ENCODE peak calls at places on chromosomes 12 and 14, in eight cellular contexts. One of them, this sample, is unnamed.
A peak's percentile ranks its signal among the peaks of the same experiment; 100 is the strongest.

GRCh38 chr14:90398315-90398811 is 1.5 kb downstream of the CALM1 start:
- DNase-seq in neural crest cell: peak; percentile 37
- DNase-seq in nephron progenitor cell: no peak
- DNase-seq in GM10248: peak; percentile 26
- DNase-seq in fibroblast of villous mesenchyme: peak; percentile 43
- DNase-seq in progenitor cell of endocrine pancreas: peak; percentile 26
- DNase-seq in HFF-Myc: no peak
- DNase-seq in choroid plexus epithelial cell: peak; percentile 42
- DNase-seq in this sample: peak; percentile 53

GRCh38 chr12:91622981-91623380 is 440.4 kb upstream of the DCN start:
- DNase-seq in choroid plexus epithelial cell: no peak
- DNase-seq in GM10248: no peak
- DNase-seq in neural crest cell: no peak
- DNase-seq in fibroblast of villous mesenchyme: no peak
- DNase-seq in progenitor cell of endocrine pancreas: no peak
- DNase-seq in nephron progenitor cell: no peak
- DNase-seq in HFF-Myc: no peak
- DNase-seq in this sample: no peak

GRCh38 chr14:89767861-89768268 is 186.7 kb downstream of the EFCAB11 start:
- DNase-seq in progenitor cell of endocrine pancreas: no peak
- DNase-seq in GM10248: peak; percentile 53
- DNase-seq in nephron progenitor cell: peak; percentile 12
- DNase-seq in HFF-Myc: peak; percentile 15
- DNase-seq in choroid plexus epithelial cell: peak; percentile 83
- DNase-seq in neural crest cell: peak; percentile 23
- DNase-seq in fibroblast of villous mesenchyme: peak; percentile 62
- DNase-seq in this sample: peak; percentile 50

GRCh38 chr14:33928895-33929294 is 22.0 kb downstream of the EGLN3 start:
- DNase-seq in choroid plexus epithelial cell: no peak
- DNase-seq in nephron progenitor cell: no peak
- DNase-seq in fibroblast of villous mesenchyme: no peak
- DNase-seq in neural crest cell: no peak
- DNase-seq in GM10248: no peak
- DNase-seq in progenitor cell of endocrine pancreas: no peak
- DNase-seq in HFF-Myc: no peak
- DNase-seq in this sample: no peak

GRCh38 chr14:100096656-100097055 is 31.4 kb downstream of the EVL start:
- DNase-seq in fibroblast of villous mesenchyme: peak; percentile 75
- DNase-seq in progenitor cell of endocrine pancreas: no peak
- DNase-seq in choroid plexus epithelial cell: peak; percentile 94
- DNase-seq in neural crest cell: no peak
- DNase-seq in HFF-Myc: no peak
- DNase-seq in nephron progenitor cell: no peak
- DNase-seq in GM10248: no peak
- DNase-seq in this sample: no peak

GRCh38 chr14:61841145-61841544 is 78.9 kb downstream of the SNAPC1 start:
- DNase-seq in fibroblast of villous mesenchyme: peak; percentile 14
- DNase-seq in neural crest cell: no peak
- DNase-seq in nephron progenitor cell: no peak
- DNase-seq in GM10248: no peak
- DNase-seq in choroid plexus epithelial cell: peak; percentile 46
- DNase-seq in HFF-Myc: peak; percentile 1
- DNase-seq in progenitor cell of endocrine pancreas: no peak
- DNase-seq in this sample: no peak

GRCh38 chr12:34394211-34395055 is 372.1 kb downstream of the ALG10 start:
- DNase-seq in nephron progenitor cell: no peak
- DNase-seq in fibroblast of villous mesenchyme: no peak
- DNase-seq in choroid plexus epithelial cell: no peak
- DNase-seq in progenitor cell of endocrine pancreas: peak; percentile 8
- DNase-seq in GM10248: peak; percentile 5
- DNase-seq in HFF-Myc: no peak
- DNase-seq in neural crest cell: no peak
- DNase-seq in this sample: no peak

GRCh38 chr14:96206461-96206860 is 1.8 kb downstream of the BDKRB2 start:
- DNase-seq in fibroblast of villous mesenchyme: no peak
- DNase-seq in nephron progenitor cell: no peak
- DNase-seq in choroid plexus epithelial cell: no peak
- DNase-seq in neural crest cell: no peak
- DNase-seq in HFF-Myc: no peak
- DNase-seq in GM10248: no peak
- DNase-seq in progenitor cell of endocrine pancreas: no peak
- DNase-seq in this sample: no peak

GRCh38 chr14:76022991-76023390 is 37.4 kb downstream of the IFT43 start:
- DNase-seq in progenitor cell of endocrine pancreas: no peak
- DNase-seq in nephron progenitor cell: no peak
- DNase-seq in HFF-Myc: no peak
- DNase-seq in choroid plexus epithelial cell: no peak
- DNase-seq in GM10248: no peak
- DNase-seq in neural crest cell: no peak
- DNase-seq in fibroblast of villous mesenchyme: no peak
- DNase-seq in this sample: no peak

GRCh38 chr12:109255377-109255776 is 53.7 kb downstream of the FOXN4 start:
- DNase-seq in fibroblast of villous mesenchyme: peak; percentile 16
- DNase-seq in progenitor cell of endocrine pancreas: no peak
- DNase-seq in nephron progenitor cell: no peak
- DNase-seq in neural crest cell: no peak
- DNase-seq in choroid plexus epithelial cell: peak; percentile 65
- DNase-seq in HFF-Myc: no peak
- DNase-seq in GM10248: no peak
- DNase-seq in this sample: no peak

GRCh38 chr12:9710584-9711375 is 22.1 kb downstream of the CLECL1 start:
- DNase-seq in HFF-Myc: no peak
- DNase-seq in neural crest cell: no peak
- DNase-seq in choroid plexus epithelial cell: no peak
- DNase-seq in progenitor cell of endocrine pancreas: no peak
- DNase-seq in nephron progenitor cell: no peak
- DNase-seq in GM10248: no peak
- DNase-seq in fibroblast of villous mesenchyme: no peak
- DNase-seq in this sample: no peak

GRCh38 chr12:89261982-89262381 is 90.3 kb downstream of the DUSP6 start:
- DNase-seq in HFF-Myc: no peak
- DNase-seq in progenitor cell of endocrine pancreas: no peak
- DNase-seq in fibroblast of villous mesenchyme: peak; percentile 38
- DNase-seq in neural crest cell: no peak
- DNase-seq in choroid plexus epithelial cell: no peak
- DNase-seq in nephron progenitor cell: no peak
- DNase-seq in GM10248: no peak
- DNase-seq in this sample: no peak

GRCh38 chr14:62947291-62947690 is 98.0 kb downstream of the KCNH5 start:
- DNase-seq in choroid plexus epithelial cell: no peak
- DNase-seq in HFF-Myc: no peak
- DNase-seq in nephron progenitor cell: no peak
- DNase-seq in GM10248: no peak
- DNase-seq in progenitor cell of endocrine pancreas: no peak
- DNase-seq in fibroblast of villous mesenchyme: no peak
- DNase-seq in neural crest cell: no peak
- DNase-seq in this sample: no peak

GRCh38 chr12:117092511-117092780 is 6.8 kb downstream of the TESC start:
- DNase-seq in nephron progenitor cell: no peak
- DNase-seq in fibroblast of villous mesenchyme: no peak
- DNase-seq in neural crest cell: no peak
- DNase-seq in HFF-Myc: no peak
- DNase-seq in choroid plexus epithelial cell: no peak
- DNase-seq in GM10248: no peak
- DNase-seq in progenitor cell of endocrine pancreas: no peak
- DNase-seq in this sample: no peak

GRCh38 chr12:120229583-120230325 is 28.8 kb upstream of the RPLP0 start:
- DNase-seq in fibroblast of villous mesenchyme: peak; percentile 84
- DNase-seq in neural crest cell: no peak
- DNase-seq in progenitor cell of endocrine pancreas: no peak
- DNase-seq in GM10248: no peak
- DNase-seq in HFF-Myc: no peak
- DNase-seq in choroid plexus epithelial cell: peak; percentile 59
- DNase-seq in nephron progenitor cell: no peak
- DNase-seq in this sample: no peak

GRCh38 chr12:94704452-94704871 is 54.1 kb upstream of the TMCC3 start:
- DNase-seq in choroid plexus epithelial cell: peak; percentile 94
- DNase-seq in GM10248: no peak
- DNase-seq in HFF-Myc: peak; percentile 31
- DNase-seq in neural crest cell: no peak
- DNase-seq in fibroblast of villous mesenchyme: peak; percentile 93
- DNase-seq in progenitor cell of endocrine pancreas: no peak
- DNase-seq in nephron progenitor cell: no peak
- DNase-seq in this sample: no peak

GRCh38 chr12:111201036-111201435 is 167.9 kb downstream of the PHETA1 start:
- DNase-seq in neural crest cell: no peak
- DNase-seq in choroid plexus epithelial cell: no peak
- DNase-seq in HFF-Myc: no peak
- DNase-seq in progenitor cell of endocrine pancreas: no peak
- DNase-seq in nephron progenitor cell: peak; percentile 19
- DNase-seq in fibroblast of villous mesenchyme: no peak
- DNase-seq in GM10248: no peak
- DNase-seq in this sample: no peak

GRCh38 chr12:67638694-67639093 is 9.9 kb upstream of the DYRK2 start:
- DNase-seq in GM10248: no peak
- DNase-seq in progenitor cell of endocrine pancreas: no peak
- DNase-seq in neural crest cell: no peak
- DNase-seq in choroid plexus epithelial cell: no peak
- DNase-seq in nephron progenitor cell: no peak
- DNase-seq in fibroblast of villous mesenchyme: no peak
- DNase-seq in HFF-Myc: no peak
- DNase-seq in this sample: no peak
- TF ChIP-seq CTCF in GM10248: no peak
- TF ChIP-seq CTCF in progenitor cell of endocrine pancreas: no peak
- TF ChIP-seq CTCF in neural crest cell: no peak
- TF ChIP-seq CTCF in choroid plexus epithelial cell: no peak
- TF ChIP-seq CTCF in nephron progenitor cell: no peak
- TF ChIP-seq CTCF in fibroblast of villous mesenchyme: no peak
- TF ChIP-seq CTCF in HFF-Myc: no peak
- TF ChIP-seq CTCF in this sample: no peak

DNA sequence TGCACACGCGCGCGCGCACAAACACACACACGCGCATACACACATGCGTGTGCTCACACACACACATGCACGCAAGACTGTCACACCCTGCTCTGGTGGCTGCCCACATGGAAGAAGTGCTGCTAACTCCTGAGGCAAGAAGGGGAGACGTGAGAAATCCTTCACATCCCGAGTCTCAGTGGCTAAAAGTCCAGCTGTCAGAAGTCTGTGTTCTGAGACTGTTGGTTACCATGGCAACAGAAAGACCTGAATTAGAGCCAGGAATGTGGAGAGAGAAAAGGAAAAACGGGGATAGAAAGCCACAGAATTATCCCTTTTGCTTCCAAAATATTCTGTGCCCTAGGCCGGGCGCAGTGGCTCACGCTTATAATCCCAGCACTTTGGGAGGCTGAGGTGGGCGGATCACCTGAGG is 71.2 kb downstream of the PPFIBP1 start:
- DNase-seq in HFF-Myc: peak; percentile 66
- DNase-seq in GM10248: no peak
- DNase-seq in nephron progenitor cell: peak; percentile 9
- DNase-seq in progenitor cell of endocrine pancreas: no peak
- DNase-seq in fibroblast of villous mesenchyme: peak; percentile 87
- DNase-seq in neural crest cell: no peak
- DNase-seq in choroid plexus epithelial cell: peak; percentile 95
- DNase-seq in this sample: no peak
- TF ChIP-seq CTCF in HFF-Myc: no peak
- TF ChIP-seq CTCF in GM10248: no peak
- TF ChIP-seq CTCF in nephron progenitor cell: no peak
- TF ChIP-seq CTCF in progenitor cell of endocrine pancreas: no peak
- TF ChIP-seq CTCF in fibroblast of villous mesenchyme: no peak
- TF ChIP-seq CTCF in neural crest cell: no peak
- TF ChIP-seq CTCF in choroid plexus epithelial cell: no peak
- TF ChIP-seq CTCF in this sample: no peak

GRCh38 chr12:113306382-113306781 is 28.5 kb downstream of the SLC8B1 start:
- DNase-seq in fibroblast of villous mesenchyme: no peak
- DNase-seq in neural crest cell: no peak
- DNase-seq in HFF-Myc: no peak
- DNase-seq in GM10248: no peak
- DNase-seq in progenitor cell of endocrine pancreas: no peak
- DNase-seq in choroid plexus epithelial cell: no peak
- DNase-seq in nephron progenitor cell: no peak
- DNase-seq in this sample: no peak

GRCh38 chr12:113305281-113305856 is 29.5 kb downstream of the SLC8B1 start:
- DNase-seq in fibroblast of villous mesenchyme: no peak
- DNase-seq in choroid plexus epithelial cell: no peak
- DNase-seq in HFF-Myc: no peak
- DNase-seq in progenitor cell of endocrine pancreas: no peak
- DNase-seq in nephron progenitor cell: no peak
- DNase-seq in GM10248: no peak
- DNase-seq in neural crest cell: no peak
- DNase-seq in this sample: no peak

GRCh38 chr12:113315358-113315757 is 19.6 kb downstream of the SLC8B1 start:
- DNase-seq in progenitor cell of endocrine pancreas: no peak
- DNase-seq in GM10248: no peak
- DNase-seq in fibroblast of villous mesenchyme: no peak
- DNase-seq in nephron progenitor cell: no peak
- DNase-seq in neural crest cell: no peak
- DNase-seq in HFF-Myc: no peak
- DNase-seq in choroid plexus epithelial cell: no peak
- DNase-seq in this sample: no peak

GRCh38 chr12:113314121-113314529 is 20.8 kb downstream of the SLC8B1 start:
- DNase-seq in neural crest cell: no peak
- DNase-seq in GM10248: no peak
- DNase-seq in nephron progenitor cell: no peak
- DNase-seq in progenitor cell of endocrine pancreas: no peak
- DNase-seq in choroid plexus epithelial cell: no peak
- DNase-seq in fibroblast of villous mesenchyme: no peak
- DNase-seq in HFF-Myc: no peak
- DNase-seq in this sample: no peak

DNA sequence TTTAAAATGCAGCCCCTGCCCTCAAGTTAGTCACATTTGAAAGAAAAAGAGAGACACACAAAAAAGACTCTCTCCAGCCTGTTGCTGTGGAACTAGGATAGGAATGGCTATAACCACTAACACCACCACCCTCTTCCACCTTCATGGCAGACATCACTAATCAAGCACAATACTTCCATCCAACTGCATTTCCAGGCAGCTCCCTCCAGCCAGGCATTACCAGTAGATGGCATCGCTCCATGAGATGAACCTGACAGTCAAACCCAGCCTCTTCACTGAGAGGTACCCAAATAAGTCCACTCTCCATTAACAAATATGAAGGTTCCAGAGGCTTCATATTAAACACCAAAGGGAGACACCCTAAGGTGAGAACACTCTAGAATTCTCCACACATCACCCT is 24.4 kb downstream of the SLC8B1 start:
- DNase-seq in choroid plexus epithelial cell: peak; percentile 42
- DNase-seq in fibroblast of villous mesenchyme: no peak
- DNase-seq in GM10248: no peak
- DNase-seq in HFF-Myc: no peak
- DNase-seq in nephron progenitor cell: no peak
- DNase-seq in neural crest cell: no peak
- DNase-seq in progenitor cell of endocrine pancreas: no peak
- DNase-seq in this sample: no peak
- TF ChIP-seq CTCF in choroid plexus epithelial cell: peak; percentile 25
- TF ChIP-seq CTCF in fibroblast of villous mesenchyme: no peak
- TF ChIP-seq CTCF in GM10248: no peak
- TF ChIP-seq CTCF in HFF-Myc: peak; percentile 7
- TF ChIP-seq CTCF in nephron progenitor cell: no peak
- TF ChIP-seq CTCF in neural crest cell: peak; percentile 19
- TF ChIP-seq CTCF in progenitor cell of endocrine pancreas: no peak
- TF ChIP-seq CTCF in this sample: no peak

DNA sequence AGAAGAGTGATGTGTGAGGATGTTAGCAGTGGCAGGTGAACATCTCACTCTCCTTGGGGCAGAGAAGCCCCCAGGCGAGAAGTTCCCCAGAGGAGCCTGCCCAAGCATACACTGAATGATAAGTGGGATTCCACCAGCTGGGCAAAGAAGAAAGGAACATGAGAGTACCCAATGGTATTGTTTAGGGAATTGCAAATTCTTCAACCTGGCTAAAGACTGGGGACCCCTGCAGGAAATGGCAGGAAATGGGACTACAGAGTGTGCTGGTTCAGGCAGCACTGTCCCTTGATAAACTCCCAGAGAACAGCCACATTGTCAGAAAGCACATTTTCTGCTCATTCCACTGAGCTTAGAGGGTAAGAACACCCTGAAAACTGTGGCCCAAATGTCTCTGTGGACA is 121.3 kb downstream of the RPS29 start:
- DNase-seq in GM10248: no peak
- DNase-seq in fibroblast of villous mesenchyme: peak; percentile 3
- DNase-seq in neural crest cell: no peak
- DNase-seq in HFF-Myc: no peak
- DNase-seq in choroid plexus epithelial cell: peak; percentile 3
- DNase-seq in progenitor cell of endocrine pancreas: no peak
- DNase-seq in nephron progenitor cell: peak; percentile 8
- DNase-seq in this sample: no peak
- TF ChIP-seq CTCF in GM10248: no peak
- TF ChIP-seq CTCF in fibroblast of villous mesenchyme: peak; percentile 25
- TF ChIP-seq CTCF in neural crest cell: peak; percentile 33
- TF ChIP-seq CTCF in HFF-Myc: peak; percentile 6
- TF ChIP-seq CTCF in choroid plexus epithelial cell: peak; percentile 43
- TF ChIP-seq CTCF in progenitor cell of endocrine pancreas: peak; percentile 37
- TF ChIP-seq CTCF in nephron progenitor cell: peak; percentile 36
- TF ChIP-seq CTCF in this sample: no peak

This sample was measured in GM20000.